ENCODE peak calls at places on chromosomes 2 and 18, in seven cellular contexts. B, S, X, J, O, K and Y are unnamed samples.

GRCh38 chr2:66888791-66889631 is 454.1 kb downstream of the MEIS1 start:
- DNase-seq in J (peak; percentile 97), X (no peak), S (peak; percentile 84), B (no peak), K (no peak), O (no peak), Y (no peak)

GRCh38 chr18:75070625-75071483 is 138.1 kb downstream of the PTGR3 start:
- DNase-seq in K (peak; percentile 69), S (peak; percentile 57), J (peak; percentile 88), B (no peak), O (peak; percentile 96), X (peak; percentile 69), Y (peak; percentile 74)

GRCh38 chr2:74551942-74552913 is 1.5 kb downstream of the LOXL3 start:
- DNase-seq in J (no peak), B (no peak), O (no peak), S (no peak), X (no peak), K (peak; percentile 49), Y (no peak)

GRCh38 chr18:7754725-7755181 is 187.6 kb downstream of the PTPRM start:
- DNase-seq in X (no peak), B (no peak), S (no peak), K (no peak), O (no peak), J (no peak), Y (no peak)

GRCh38 chr2:181780159-181781081 is 100.1 kb upstream of the NEUROD1 start:
- DNase-seq in B (no peak), S (peak; percentile 55), J (no peak), O (peak; percentile 51), X (no peak), K (no peak), Y (peak; percentile 78)

GRCh38 chr18:63183952-63184351 is 135.6 kb downstream of the BCL2 start:
- DNase-seq in S (no peak), X (no peak), K (no peak), J (no peak), O (no peak), B (no peak), Y (no peak)

GRCh38 chr2:16257725-16258028 is 317.3 kb downstream of the MYCN start:
- DNase-seq in B (no peak), S (no peak), O (no peak), X (no peak), K (no peak), J (no peak), Y (no peak)

GRCh38 chr18:58314284-58314683 is 270.3 kb downstream of the NEDD4L start:
- DNase-seq in K (no peak), O (peak; percentile 89), S (peak; percentile 64), J (peak; percentile 60), B (no peak), X (no peak), Y (no peak)

GRCh38 chr2:67600472-67600871 is 203.3 kb downstream of the ETAA1 start:
- DNase-seq in B (no peak), S (no peak), K (no peak), O (no peak), X (no peak), J (no peak), Y (no peak)

GRCh38 chr18:74571895-74572680 is 25.6 kb upstream of the ZNF407 start:
- DNase-seq in X (no peak), S (no peak), B (no peak), O (no peak), J (no peak), K (no peak), Y (no peak)

GRCh38 chr2:27779417-27780055 is 8.0 kb downstream of the MRPL33 start:
- DNase-seq in B (no peak), J (no peak), X (no peak), K (no peak), S (no peak), O (peak; percentile 95), Y (no peak)

GRCh38 chr2:174763793-174764179 is 486 bp downstream of the CHRNA1 start:
- DNase-seq in J (no peak), X (no peak), S (no peak), K (no peak), B (no peak), O (peak; percentile 25), Y (no peak)

GRCh38 chr2:11850082-11850481 is 103.7 kb downstream of the LPIN1 start:
- DNase-seq in O (no peak), B (peak; percentile 71), S (no peak), J (no peak), K (no peak), X (no peak), Y (no peak)

GRCh38 chr2:233485726-233486125 is 80.9 kb downstream of the USP40 start:
- DNase-seq in K (no peak), S (no peak), J (no peak), B (no peak), X (no peak), O (no peak), Y (peak; percentile 67)

GRCh38 chr2:84971799-84972790 is 1.1 kb downstream of the KCMF1 start:
- DNase-seq in O (peak; percentile 48), J (no peak), S (no peak), X (peak; percentile 20), B (no peak), K (peak; percentile 58), Y (peak; percentile 86)